ENCODE peak calls at places on chromosomes 6 and 20, in seven cellular contexts. E, O, M, T, G, K and V are unnamed samples.

GRCh38 chr6:135258970-135259369 is 77.9 kb downstream of the MYB start:
- DNase-seq in E (no peak), O (no peak), M (no peak), T (no peak), G (no peak), K (no peak), V (no peak)

GRCh38 chr20:46047821-46048220 is 18.8 kb downstream of the SLC12A5 start:
- DNase-seq in E (no peak), O (no peak), M (no peak), T (no peak), G (no peak), K (no peak), V (no peak)

GRCh38 chr6:117265425-117266266 is at the start of gene VGLL2:
- DNase-seq in E (peak; percentile 37), O (peak; percentile 70), M (peak; percentile 57), T (no peak), G (no peak), K (peak; percentile 27), V (peak; percentile 67)

GRCh38 chr6:24529985-24530384 is 35.2 kb downstream of the ALDH5A1 start:
- DNase-seq in E (no peak), O (no peak), M (peak; percentile 39), T (no peak), G (no peak), K (no peak), V (no peak)

GRCh38 chr6:117538615-117539014 is 56.1 kb downstream of the DCBLD1 start:
- DNase-seq in E (no peak), O (no peak), M (no peak), T (no peak), G (no peak), K (no peak), V (no peak)

GRCh38 chr20:5977223-5977622 is 26.8 kb downstream of the MCM8 start:
- DNase-seq in E (no peak), O (no peak), M (no peak), T (no peak), G (no peak), K (no peak), V (no peak)

GRCh38 chr6:12801141-12801540 is 84.6 kb downstream of the PHACTR1 start:
- DNase-seq in E (peak; percentile 27), O (no peak), M (no peak), T (no peak), G (no peak), K (no peak), V (no peak)

GRCh38 chr20:4112490-4113420 is 97.4 kb upstream of the RNF24 start:
- DNase-seq in E (peak; percentile 87), O (no peak), M (peak; percentile 58), T (no peak), G (no peak), K (peak; percentile 57), V (peak; percentile 64)

GRCh38 chr6:118860880-118861279 is 33.1 kb upstream of the ASF1A start:
- DNase-seq in E (no peak), O (peak; percentile 41), M (no peak), T (no peak), G (no peak), K (no peak), V (no peak)

GRCh38 chr6:18742406-18742805 is 355.3 kb downstream of the RNF144B start:
- DNase-seq in E (peak; percentile 41), O (no peak), M (no peak), T (no peak), G (no peak), K (no peak), V (no peak)

GRCh38 chr6:32194388-32194787 is 1.9 kb upstream of the GPSM3 start:
- DNase-seq in E (no peak), O (no peak), M (no peak), T (no peak), G (no peak), K (no peak), V (no peak)

GRCh38 chr20:40955326-40955725 is 73.3 kb upstream of the TOP1 start:
- DNase-seq in E (no peak), O (no peak), M (no peak), T (no peak), G (no peak), K (no peak), V (no peak)

GRCh38 chr6:136923116-136923953 is 1.2 kb downstream of the SLC35D3 start:
- DNase-seq in E (no peak), O (peak; percentile 71), M (no peak), T (peak; percentile 10), G (no peak), K (no peak), V (no peak)

GRCh38 chr6:157693867-157694266 is 129.2 kb upstream of the SNX9 start:
- DNase-seq in E (no peak), O (no peak), M (no peak), T (no peak), G (no peak), K (peak; percentile 77), V (no peak)

GRCh38 chr6:137216875-137217553 is 2.2 kb downstream of the IFNGR1 start:
- DNase-seq in E (no peak), O (no peak), M (no peak), T (no peak), G (no peak), K (no peak), V (peak; percentile 28)

GRCh38 chr6:50541941-50542340 is 171.4 kb upstream of the TFAP2D start:
- DNase-seq in E (no peak), O (no peak), M (no peak), T (no peak), G (no peak), K (no peak), V (no peak)

GRCh38 chr6:151119823-151120524 is 119.8 kb upstream of the AKAP12 start:
- DNase-seq in E (no peak), O (no peak), M (no peak), T (no peak), G (no peak), K (no peak), V (no peak)

GRCh38 chr6:129497591-129498555 is 212.1 kb downstream of the ARHGAP18 start:
- DNase-seq in E (no peak), O (no peak), M (peak; percentile 43), T (no peak), G (no peak), K (no peak), V (no peak)

GRCh38 chr6:17907467-17908229 is 79.8 kb downstream of the KIF13A start:
- DNase-seq in E (peak; percentile 98), O (no peak), M (peak; percentile 98), T (no peak), G (no peak), K (peak; percentile 46), V (peak; percentile 29)

GRCh38 chr20:44646641-44647274 is 4.7 kb downstream of the ADA start:
- DNase-seq in E (peak; percentile 63), O (no peak), M (peak; percentile 60), T (no peak), G (no peak), K (no peak), V (no peak)

GRCh38 chr6:56984374-56984773 is 29.5 kb downstream of the BEND6 start:
- DNase-seq in E (peak; percentile 44), O (no peak), M (no peak), T (no peak), G (no peak), K (no peak), V (no peak)

GRCh38 chr6:169501128-169501527 is 200.7 kb downstream of the WDR27 start:
- DNase-seq in E (peak; percentile 3), O (no peak), M (no peak), T (no peak), G (no peak), K (no peak), V (no peak)

GRCh38 chr6:36526066-36526465 is 21.2 kb downstream of the STK38 start:
- DNase-seq in E (no peak), O (no peak), M (no peak), T (no peak), G (no peak), K (no peak), V (no peak)

GRCh38 chr20:62977613-62978558 is 25.4 kb downstream of the SLC17A9 start:
- DNase-seq in E (no peak), O (no peak), M (no peak), T (peak; percentile 82), G (peak; percentile 62), K (no peak), V (no peak)

GRCh38 chr6:10431423-10432164 is 16.7 kb upstream of the TFAP2A start:
- DNase-seq in E (peak; percentile 73), O (no peak), M (peak; percentile 59), T (no peak), G (no peak), K (no peak), V (no peak)

GRCh38 chr20:21291026-21291425 is 12.1 kb upstream of the XRN2 start:
- DNase-seq in E (peak; percentile 34), O (no peak), M (peak; percentile 52), T (no peak), G (no peak), K (no peak), V (no peak)

GRCh38 chr6:83221886-83222479 is 28.8 kb downstream of the RWDD2A start:
- DNase-seq in E (peak; percentile 50), O (no peak), M (peak; percentile 48), T (no peak), G (no peak), K (no peak), V (no peak)

GRCh38 chr20:60048634-60049578 is 90.7 kb downstream of the CDH26 start:
- DNase-seq in E (no peak), O (peak; percentile 13), M (no peak), T (no peak), G (no peak), K (no peak), V (peak; percentile 52)

GRCh38 chr6:112432853-112433252 is 85.7 kb downstream of the RFPL4B start:
- DNase-seq in E (no peak), O (no peak), M (peak; percentile 40), T (no peak), G (no peak), K (no peak), V (no peak)

GRCh38 chr6:158417760-158418098 is 105.5 kb downstream of the TULP4 start:
- DNase-seq in E (peak; percentile 82), O (no peak), M (peak; percentile 60), T (no peak), G (no peak), K (no peak), V (no peak)

GRCh38 chr6:7324520-7324919 is 11.5 kb upstream of the SSR1 start:
- DNase-seq in E (no peak), O (no peak), M (no peak), T (no peak), G (no peak), K (no peak), V (peak; percentile 30)

GRCh38 chr6:138115877-138116660 is 8.8 kb upstream of the PERP start:
- DNase-seq in E (peak; percentile 63), O (no peak), M (peak; percentile 64), T (peak; percentile 43), G (peak; percentile 15), K (no peak), V (peak; percentile 64)

GRCh38 chr20:45595235-45595634 is 16.2 kb upstream of the WFDC8 start:
- DNase-seq in E (no peak), O (no peak), M (no peak), T (no peak), G (no peak), K (no peak), V (no peak)

GRCh38 chr20:41616228-41616627 is 1.9 kb downstream of the CHD6 start:
- DNase-seq in E (peak; percentile 27), O (no peak), M (no peak), T (no peak), G (no peak), K (no peak), V (no peak)

GRCh38 chr6:106360410-106360988 is at the start of gene CRYBG1:
- DNase-seq in E (peak; percentile 24), O (peak; percentile 95), M (peak; percentile 41), T (peak; percentile 65), G (peak; percentile 51), K (peak; percentile 25), V (peak; percentile 76)

GRCh38 chr6:150290429-150290828 is 78.4 kb upstream of the IYD start:
- DNase-seq in E (peak; percentile 15), O (no peak), M (peak; percentile 52), T (no peak), G (no peak), K (no peak), V (no peak)

GRCh38 chr20:19691125-19691524 is 66.9 kb upstream of the RIN2 start:
- DNase-seq in E (no peak), O (no peak), M (no peak), T (no peak), G (no peak), K (peak; percentile 31), V (no peak)